ENCODE peak calls at places on chromosomes 5 and 9, in ten cellular contexts. E is neuronal stem cell, Z is kidney epithelial cell, Q is body of pancreas, S is mesendoderm, W is BJ, P is upper lobe of right lung, L is HCT116, N is OCI-LY7, Y is Peyer's patch. V is an unnamed sample.

GRCh38 chr9:84991506-84991855 is 322.0 kb downstream of the NTRK2 start:
- DNase-seq in W (no peak), E (no peak), Z (no peak), S (no peak), Q (no peak), N (no peak), P (no peak), L (no peak), Y (no peak), V (no peak)

GRCh38 chr5:124700930-124701458 is 45.4 kb downstream of the ZNF608 start:
- DNase-seq in S (peak), Q (no peak), Y (no peak), W (no peak), N (no peak), L (no peak), E (no peak), P (no peak), Z (no peak), V (no peak)

GRCh38 chr5:37905230-37905629 is 65.4 kb upstream of the GDNF start:
- DNase-seq in N (no peak), L (no peak), P (no peak), Z (no peak), S (no peak), E (no peak), Q (no peak), W (no peak), Y (no peak), V (no peak)

GRCh38 chr9:134466869-134467616 is 140.8 kb downstream of the RXRA start:
- DNase-seq in Z (no peak), W (no peak), Y (no peak), P (no peak), S (no peak), N (no peak), E (no peak), Q (no peak), L (no peak), V (no peak)

GRCh38 chr5:117131048-117131679 is 556.5 kb upstream of the SEMA6A start:
- DNase-seq in Q (no peak), S (no peak), L (no peak), E (no peak), P (no peak), W (no peak), N (no peak), Y (no peak), Z (no peak), V (no peak)

GRCh38 chr9:135045264-135046155 is 42.0 kb upstream of the OLFM1 start:
- DNase-seq in W (no peak), Q (no peak), E (no peak), L (no peak), N (no peak), S (no peak), Y (peak), P (peak), Z (no peak), V (no peak)

GRCh38 chr9:97591535-97591934 is 41.6 kb downstream of the TSTD2 start:
- DNase-seq in Y (no peak), Q (no peak), L (no peak), N (no peak), W (no peak), S (no peak), E (no peak), P (no peak), Z (no peak), V (no peak)

GRCh38 chr9:20297646-20298084 is 324.6 kb downstream of the MLLT3 start:
- DNase-seq in L (no peak), Q (no peak), Z (no peak), S (no peak), W (peak), N (no peak), Y (no peak), E (no peak), P (no peak), V (peak)

GRCh38 chr5:115806986-115807653 is 9.3 kb downstream of the CDO1 start:
- DNase-seq in E (no peak), L (no peak), Q (no peak), W (no peak), S (peak), Y (no peak), Z (no peak), N (no peak), P (no peak), V (no peak)

GRCh38 chr5:172630961-172631360 is 10.1 kb upstream of the NEURL1B start:
- DNase-seq in P (no peak), W (no peak), N (no peak), Q (no peak), Z (no peak), Y (no peak), L (no peak), S (no peak), E (no peak), V (no peak)

GRCh38 chr9:33024126-33024965 is 727 bp upstream of the DNAJA1 start:
- DNase-seq in Q (no peak), E (no peak), N (peak), S (peak), Z (no peak), P (no peak), L (peak), W (no peak), Y (no peak), V (no peak)

GRCh38 chr9:104746798-104747197 is 685 bp upstream of the NIPSNAP3A start:
- DNase-seq in E (no peak), L (no peak), Y (no peak), Z (no peak), S (no peak), P (no peak), N (peak), W (no peak), Q (no peak), V (no peak)

GRCh38 chr9:17003576-17004240 is 131.1 kb upstream of the CNTLN start:
- DNase-seq in S (no peak), W (no peak), E (no peak), Z (no peak), P (no peak), Y (no peak), L (no peak), Q (no peak), N (no peak), V (no peak)

GRCh38 chr9:17005085-17005484 is 129.8 kb upstream of the CNTLN start:
- DNase-seq in L (no peak), Q (peak), S (peak), E (no peak), P (no peak), N (no peak), Y (no peak), W (no peak), Z (peak), V (no peak)

GRCh38 chr9:17009071-17009470 is 125.8 kb upstream of the CNTLN start:
- DNase-seq in Y (no peak), Z (no peak), P (no peak), L (no peak), W (no peak), Q (no peak), N (no peak), E (no peak), S (no peak), V (no peak)

DNA sequence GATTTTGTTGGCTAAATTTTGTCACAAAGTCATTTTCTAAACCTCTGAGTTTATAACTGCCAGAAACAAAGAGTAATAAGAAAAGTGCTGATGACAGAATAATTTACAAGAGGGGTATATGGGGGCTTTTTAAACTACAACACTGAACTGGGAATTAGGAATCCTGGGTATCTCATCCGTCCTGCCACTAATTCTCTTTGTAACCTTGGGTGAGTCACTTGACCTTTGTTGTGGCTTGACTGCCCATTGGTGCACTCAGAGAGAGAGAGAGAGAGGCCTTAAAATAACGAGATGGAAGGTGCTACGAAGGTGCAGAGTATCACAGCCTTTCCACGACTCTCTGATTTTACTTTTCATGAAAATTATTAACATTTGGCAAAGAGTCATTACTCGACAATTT is 130.3 kb upstream of the CNTLN start:
- DNase-seq in Y (no peak), P (no peak), L (no peak), N (no peak), Q (no peak), S (peak), Z (peak), E (no peak), W (no peak), V (no peak)
- H3K4me3 ChIP-seq in Y (no peak), P (no peak), L (no peak), N (no peak), Q (no peak), S (no peak), Z (no peak), E (no peak), W (no peak), V (no peak)

DNA sequence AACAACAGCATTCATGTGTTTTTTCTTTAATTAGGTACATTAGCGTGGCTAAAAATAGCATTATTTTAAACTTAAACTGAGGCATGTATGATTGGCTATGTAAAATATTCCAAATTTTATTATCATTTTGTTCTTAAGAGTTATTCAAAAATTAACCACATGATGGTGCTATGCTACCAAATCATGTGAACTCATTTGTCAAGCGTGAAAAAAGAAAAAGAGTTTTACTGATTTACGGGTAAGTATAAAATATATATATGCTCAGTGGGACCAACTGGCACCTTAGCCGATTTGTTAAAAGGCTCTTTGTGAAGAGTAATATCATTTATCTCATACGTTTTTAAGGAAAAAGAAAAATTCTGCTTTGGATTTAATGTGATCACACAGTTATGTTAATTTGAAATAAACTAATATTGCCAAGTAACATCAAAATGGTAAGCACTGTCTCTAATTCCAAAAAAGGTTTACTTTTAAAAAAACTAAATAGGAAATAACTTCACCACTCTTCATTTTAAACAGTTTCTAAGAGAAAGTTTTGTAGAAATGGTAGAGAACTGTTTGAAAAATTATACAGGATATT is 1042.3 kb downstream of the CDH12 start:
- DNase-seq in Z (no peak), Y (no peak), S (peak), P (no peak), Q (no peak), W (no peak), N (peak), L (no peak), E (peak), V (no peak)
- H3K4me3 ChIP-seq in Z (no peak), Y (no peak), S (no peak), P (no peak), Q (no peak), W (no peak), N (no peak), L (no peak), E (no peak), V (no peak)

GRCh38 chr9:136756134-136756438 is 2.0 kb downstream of the LCN8 start:
- DNase-seq in E (no peak), P (no peak), L (no peak), Y (no peak), W (no peak), Z (no peak), Q (no peak), N (no peak), S (no peak), V (no peak)

GRCh38 chr9:136759001-136759400 is 958 bp upstream of the LCN8 start:
- DNase-seq in W (no peak), Y (no peak), N (no peak), L (no peak), Q (no peak), E (no peak), S (no peak), Z (no peak), P (no peak), V (no peak)

GRCh38 chr9:136757751-136758140 is 297 bp downstream of the LCN8 start:
- DNase-seq in Z (no peak), W (no peak), P (peak), L (no peak), N (no peak), Q (no peak), S (no peak), E (no peak), Y (no peak), V (no peak)

GRCh38 chr9:136756836-136757235 is 1.2 kb downstream of the LCN8 start:
- DNase-seq in N (no peak), Y (no peak), W (no peak), Z (no peak), P (no peak), L (no peak), S (no peak), E (no peak), Q (no peak), V (no peak)

GRCh38 chr9:136757328-136757727 is 715 bp downstream of the LCN8 start:
- DNase-seq in S (no peak), P (no peak), Z (no peak), N (no peak), W (no peak), L (no peak), E (no peak), Q (no peak), Y (no peak), V (no peak)
- H3K4me3 ChIP-seq in S (no peak), P (no peak), Z (no peak), N (no peak), W (no peak), L (no peak), E (no peak), Q (no peak), Y (no peak), V (no peak)

DNA sequence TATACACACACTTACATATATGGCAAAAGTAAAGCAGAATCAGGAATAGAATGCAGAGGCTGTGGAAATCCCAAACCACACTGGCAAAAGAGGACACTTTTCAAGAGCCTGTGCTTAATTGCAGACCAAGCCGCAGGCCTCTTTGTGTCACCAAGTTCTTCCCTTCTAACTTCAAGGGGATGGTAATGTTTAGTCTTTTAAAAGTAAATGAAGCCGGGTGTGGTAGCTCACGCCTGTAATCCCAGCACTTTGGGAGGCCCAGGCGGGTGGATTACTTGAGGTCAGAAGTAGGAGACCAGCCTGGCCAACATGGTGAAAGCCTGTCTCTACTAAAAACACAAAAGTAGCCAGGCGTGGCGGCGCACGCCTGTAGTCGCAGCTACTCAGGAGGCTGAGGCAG is 28.7 kb downstream of the ROR2 start:
- DNase-seq in L (no peak), Q (no peak), Y (no peak), N (no peak), S (no peak), E (no peak), W (no peak), P (no peak), Z (no peak), V (no peak)
- H3K4me3 ChIP-seq in L (no peak), Q (no peak), Y (no peak), N (no peak), S (no peak), E (no peak), W (no peak), P (no peak), Z (no peak), V (no peak)

DNA sequence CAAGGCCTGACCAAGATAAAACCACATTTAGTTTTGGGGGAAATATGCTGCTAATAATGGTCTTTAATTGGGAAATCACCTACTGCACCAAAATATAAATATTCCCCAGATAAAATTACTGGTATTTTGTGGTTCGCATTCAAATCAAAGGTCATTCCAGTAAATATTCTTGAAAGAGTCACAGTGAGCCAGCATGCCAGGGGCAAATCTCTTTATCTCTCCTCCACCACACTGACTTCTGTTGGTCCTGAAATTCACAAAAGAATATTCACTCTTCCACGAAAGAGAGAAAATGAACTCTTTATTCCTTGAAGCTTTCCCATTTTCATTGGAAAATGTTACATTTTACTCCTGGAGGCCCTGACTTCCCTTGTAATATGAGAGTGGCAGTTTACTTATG is 39.8 kb downstream of the ZNF366 start:
- DNase-seq in Q (no peak), L (no peak), Y (no peak), W (no peak), N (no peak), S (no peak), P (no peak), Z (no peak), E (no peak), V (no peak)
- H3K4me3 ChIP-seq in Q (no peak), L (no peak), Y (no peak), W (no peak), N (no peak), S (no peak), P (no peak), Z (no peak), E (no peak), V (no peak)

GRCh38 chr5:120466337-120467006 is 2.4 kb downstream of the PRR16 start:
- DNase-seq in N (no peak), W (no peak), Z (no peak), S (no peak), L (no peak), Y (no peak), P (no peak), Q (no peak), E (no peak), V (no peak)
- H3K4me3 ChIP-seq in N (no peak), W (peak), Z (no peak), S (no peak), L (no peak), Y (no peak), P (peak), Q (no peak), E (no peak), V (peak)

GRCh38 chr5:131209506-131210191 is 38.9 kb downstream of the LYRM7 start:
- DNase-seq in P (no peak), Q (no peak), Y (peak), N (peak), Z (peak), L (no peak), S (peak), E (no peak), W (no peak), V (no peak)

GRCh38 chr5:131214828-131215227 is 44.1 kb downstream of the LYRM7 start:
- DNase-seq in E (no peak), L (no peak), Z (no peak), Q (no peak), Y (no peak), W (no peak), N (no peak), S (no peak), P (no peak), V (no peak)

GRCh38 chr5:131211669-131212068 is 40.9 kb downstream of the LYRM7 start:
- DNase-seq in N (peak), P (no peak), W (no peak), Z (no peak), E (no peak), L (no peak), Q (no peak), Y (no peak), S (no peak), V (no peak)

GRCh38 chr5:131209175-131209505 is 38.4 kb downstream of the LYRM7 start:
- DNase-seq in Z (no peak), E (no peak), N (no peak), L (no peak), P (no peak), W (no peak), Y (no peak), Q (no peak), S (no peak), V (no peak)

GRCh38 chr5:131212471-131213021 is 41.8 kb downstream of the LYRM7 start:
- DNase-seq in Q (no peak), S (no peak), Z (no peak), P (no peak), Y (no peak), E (no peak), L (no peak), N (peak), W (no peak), V (no peak)
- H3K4me3 ChIP-seq in Q (no peak), S (no peak), Z (no peak), P (no peak), Y (no peak), E (no peak), L (no peak), N (peak), W (no peak), V (no peak)

DNA sequence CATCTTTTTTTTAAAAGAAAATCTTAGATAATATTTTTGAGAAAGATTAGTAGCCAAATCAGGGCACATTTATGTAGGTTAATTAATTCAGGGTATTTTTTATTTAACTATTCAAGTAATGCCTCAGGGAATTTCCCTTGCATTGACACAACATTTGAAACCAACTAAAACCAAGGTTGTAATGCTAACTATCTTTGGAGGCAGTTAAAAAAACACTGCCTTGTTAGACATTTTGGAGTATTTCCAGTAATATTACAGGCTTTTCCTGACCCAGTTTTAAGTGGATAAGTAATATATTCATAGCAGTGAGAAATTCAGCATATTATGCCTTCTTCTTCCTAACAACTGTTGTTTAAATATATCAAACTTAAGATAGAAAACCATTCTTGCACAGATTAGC is 175.1 kb downstream of the TMC1 start:
- DNase-seq in P (no peak), L (no peak), Q (no peak), N (no peak), E (no peak), Z (no peak), W (no peak), Y (no peak), S (no peak), V (no peak)
- H3K4me3 ChIP-seq in P (no peak), L (no peak), Q (no peak), N (no peak), E (no peak), Z (no peak), W (no peak), Y (no peak), S (no peak), V (no peak)

GRCh38 chr5:151208481-151208914 is 15.4 kb downstream of the CCDC69 start:
- DNase-seq in S (no peak), P (no peak), L (no peak), Q (no peak), N (no peak), E (no peak), Y (peak), W (no peak), Z (no peak), V (no peak)
- H3K4me3 ChIP-seq in S (no peak), P (no peak), L (no peak), Q (no peak), N (no peak), E (no peak), Y (no peak), W (no peak), Z (no peak), V (no peak)